ENCODE peak calls at places on chromosomes 12 and 14, in ten cellular contexts. R, V, A, D, M, W, Q, C, O and B are unnamed samples.

GRCh38 chr12:1539135-1539534 is 55.2 kb downstream of the FBXL14 start:
- DNase-seq in R (no peak), V (no peak), A (no peak), D (no peak), M (no peak), W (no peak), Q (no peak), C (no peak), O (no peak), B (no peak)

GRCh38 chr12:6782119-6782518 is 7.2 kb upstream of the CD4 start:
- DNase-seq in R (peak), V (no peak), A (no peak), D (no peak), M (no peak), W (no peak), Q (no peak), C (no peak), O (no peak), B (no peak)

GRCh38 chr12:13195244-13195643 is 1.3 kb upstream of the EMP1 start:
- DNase-seq in R (no peak), V (no peak), A (no peak), D (no peak), M (no peak), W (peak), Q (no peak), C (no peak), O (no peak), B (no peak)

GRCh38 chr12:130686511-130686981 is 29.6 kb downstream of the RIMBP2 start:
- DNase-seq in R (peak), V (no peak), A (no peak), D (no peak), M (no peak), W (no peak), Q (no peak), C (peak), O (no peak), B (no peak)

GRCh38 chr14:22871200-22871961 is at the start of gene LRP10:
- DNase-seq in R (peak), V (no peak), A (peak), D (peak), M (peak), W (peak), Q (peak), C (peak), O (peak), B (peak)

GRCh38 chr12:132689227-132689626 is 1.8 kb downstream of the PXMP2 start:
- DNase-seq in R (no peak), V (no peak), A (no peak), D (no peak), M (no peak), W (no peak), Q (no peak), C (no peak), O (no peak), B (no peak)

GRCh38 chr12:112979281-112979680 is 962 bp downstream of the OAS2 start:
- DNase-seq in R (peak), V (no peak), A (no peak), D (no peak), M (no peak), W (no peak), Q (no peak), C (no peak), O (peak), B (no peak)

GRCh38 chr12:98057701-98058100 is 457.7 kb upstream of the TMPO start:
- DNase-seq in R (no peak), V (no peak), A (no peak), D (no peak), M (no peak), W (no peak), Q (no peak), C (no peak), O (no peak), B (no peak)

GRCh38 chr12:100675432-100675831 is 101.9 kb downstream of the GAS2L3 start:
- DNase-seq in R (peak), V (peak), A (peak), D (peak), M (no peak), W (peak), Q (no peak), C (peak), O (no peak), B (peak)

GRCh38 chr12:63206908-63207307 is 55.9 kb upstream of the AVPR1A start:
- DNase-seq in R (no peak), V (peak), A (peak), D (peak), M (peak), W (peak), Q (no peak), C (no peak), O (no peak), B (no peak)

GRCh38 chr14:23193432-23193831 is 10.0 kb upstream of the SLC7A8 start:
- DNase-seq in R (no peak), V (no peak), A (no peak), D (no peak), M (no peak), W (no peak), Q (no peak), C (no peak), O (no peak), B (no peak)

GRCh38 chr14:90109858-90110257 is 48.1 kb downstream of the KCNK13 start:
- DNase-seq in R (peak), V (no peak), A (no peak), D (no peak), M (no peak), W (peak), Q (no peak), C (no peak), O (no peak), B (no peak)

GRCh38 chr12:64618953-64619590 is 8.8 kb downstream of the RASSF3 start:
- DNase-seq in R (peak), V (no peak), A (no peak), D (peak), M (peak), W (no peak), Q (peak), C (no peak), O (no peak), B (no peak)

GRCh38 chr12:90128526-90128925 is 419.9 kb upstream of the ATP2B1 start:
- DNase-seq in R (no peak), V (no peak), A (no peak), D (no peak), M (no peak), W (no peak), Q (no peak), C (no peak), O (no peak), B (no peak)

GRCh38 chr14:92676031-92676430 is 72.4 kb downstream of the LGMN start:
- DNase-seq in R (peak), V (no peak), A (no peak), D (no peak), M (no peak), W (no peak), Q (peak), C (no peak), O (no peak), B (no peak)

GRCh38 chr14:27242874-27243273 is 645.0 kb upstream of the NOVA1 start:
- DNase-seq in R (no peak), V (no peak), A (no peak), D (no peak), M (no peak), W (no peak), Q (no peak), C (peak), O (no peak), B (no peak)

GRCh38 chr12:52440821-52441319 is 6.7 kb upstream of the KRT75 start:
- DNase-seq in R (peak), V (peak), A (no peak), D (peak), M (peak), W (no peak), Q (no peak), C (no peak), O (no peak), B (no peak)